ENCODE peak calls at places on chromosome 6, in ten cellular contexts. K, J, N, U, I, H, D, W, Z and L are unnamed samples.
A peak's percentile ranks its signal among the peaks of the same experiment; 100 is the strongest.

GRCh38 chr6:40485795-40486194 is 101.4 kb downstream of the LRFN2 start:
- DNase-seq in Z (no peak), H (no peak), J (no peak), D (no peak), W (no peak), N (no peak), K (no peak), U (no peak), I (no peak), L (no peak)

GRCh38 chr6:143603474-143603873 is 74.3 kb upstream of the PHACTR2 start:
- DNase-seq in I (no peak), Z (no peak), U (no peak), W (no peak), J (no peak), D (no peak), N (no peak), H (no peak), K (no peak), L (no peak)

GRCh38 chr6:54698974-54699373 is 147.6 kb upstream of the FAM83B start:
- DNase-seq in W (no peak), J (no peak), U (peak; percentile 26), I (no peak), Z (no peak), H (no peak), K (no peak), N (no peak), D (no peak), L (no peak)

GRCh38 chr6:19715166-19715558 is 122.0 kb upstream of the ID4 start:
- DNase-seq in J (no peak), I (no peak), K (no peak), D (no peak), Z (no peak), U (no peak), H (no peak), N (no peak), W (no peak), L (no peak)

GRCh38 chr6:14001329-14002012 is 76.7 kb downstream of the RNF182 start:
- DNase-seq in D (no peak), J (no peak), N (no peak), U (no peak), W (peak; percentile 67), I (no peak), Z (no peak), H (no peak), K (no peak), L (no peak)

GRCh38 chr6:81937296-81937937 is 184.9 kb upstream of the TENT5A start:
- DNase-seq in K (no peak), J (no peak), N (no peak), Z (no peak), D (no peak), I (no peak), U (no peak), H (no peak), W (no peak), L (no peak)

GRCh38 chr6:56521988-56522387 is 120.7 kb downstream of the DST start:
- DNase-seq in W (no peak), N (no peak), U (no peak), H (no peak), K (no peak), D (no peak), I (no peak), Z (no peak), J (no peak), L (no peak)

GRCh38 chr6:167479967-167480653 is 155.2 kb downstream of the TTLL2 start:
- DNase-seq in H (no peak), Z (no peak), J (no peak), U (no peak), D (no peak), W (no peak), K (no peak), I (no peak), N (no peak), L (no peak)

DNA sequence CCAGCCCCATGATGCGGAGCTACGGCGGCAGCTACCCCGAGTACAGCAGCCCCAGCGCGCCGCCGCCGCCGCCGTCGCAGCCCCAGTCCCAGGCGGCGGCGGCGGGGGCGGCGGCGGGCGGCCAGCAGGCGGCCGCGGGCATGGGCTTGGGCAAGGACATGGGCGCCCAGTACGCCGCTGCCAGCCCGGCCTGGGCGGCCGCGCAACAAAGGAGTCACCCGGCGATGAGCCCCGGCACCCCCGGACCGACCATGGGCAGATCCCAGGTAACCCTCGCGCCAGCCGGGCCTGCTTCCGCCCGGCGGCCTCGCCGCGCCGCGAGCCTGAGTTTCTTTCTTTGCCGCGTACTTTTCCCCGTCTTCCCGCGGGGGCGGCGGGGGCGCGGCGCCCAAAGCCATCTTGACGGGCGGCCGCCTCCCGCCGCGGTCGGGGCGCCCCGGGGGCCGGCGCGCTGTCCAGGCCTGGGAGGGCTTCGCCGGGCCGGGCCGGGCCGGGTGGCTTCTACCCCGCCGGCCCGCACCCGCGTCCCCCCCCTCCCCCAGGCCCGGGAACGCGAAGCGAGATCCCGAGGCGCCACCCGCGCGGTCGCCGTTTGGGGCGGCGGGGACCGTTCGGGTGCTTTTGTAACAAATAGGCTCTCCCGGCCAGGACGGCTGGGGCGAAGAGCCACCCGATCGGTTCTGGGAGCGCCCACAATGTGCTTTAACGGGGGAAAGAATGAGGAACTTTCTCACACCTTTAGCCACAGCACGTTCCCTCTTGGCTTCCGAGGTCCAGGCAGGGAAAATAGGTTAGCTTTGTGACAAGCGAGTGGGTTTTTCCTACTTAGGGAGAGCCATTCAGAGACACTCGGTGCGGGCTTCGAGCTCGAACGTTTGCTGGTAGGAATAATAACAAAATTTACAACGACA is 2.3 kb downstream of the ARID1B start:
- DNase-seq in Z (peak; percentile 19), J (peak; percentile 74), U (no peak), H (peak; percentile 74), D (peak; percentile 58), K (peak; percentile 94), W (no peak), N (peak; percentile 49), I (no peak), L (peak; percentile 64)
- TF ChIP-seq EP300 in Z (no peak), J (no peak), U (no peak), H (no peak), D (no peak), K (no peak), W (no peak), N (no peak), I (no peak), L (no peak)

DNA sequence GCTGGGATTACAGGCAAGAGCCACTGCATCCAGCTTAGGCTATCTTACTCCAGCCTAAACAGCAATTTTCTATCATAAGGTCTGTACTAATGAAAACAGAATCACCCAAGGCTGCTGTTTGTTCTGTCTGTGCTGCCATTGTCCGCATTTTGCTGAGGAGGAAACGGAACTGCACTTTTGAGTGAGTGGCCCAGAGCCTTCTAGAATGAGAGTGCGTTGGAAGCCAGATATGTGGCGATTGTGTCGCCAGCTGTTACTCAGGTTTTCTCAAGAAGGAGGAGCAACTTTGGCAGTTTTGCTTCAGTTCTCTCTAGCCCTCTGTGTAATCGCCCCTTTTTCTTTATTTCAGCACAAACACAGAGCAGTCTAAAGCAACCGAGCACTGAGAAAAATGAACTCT is 18.3 kb downstream of the PRDM1 start:
- DNase-seq in W (no peak), K (no peak), Z (no peak), N (no peak), D (no peak), U (no peak), H (no peak), I (peak; percentile 50), J (no peak), L (no peak)
- H3K4me1 ChIP-seq in W (peaks cover 14% of the 10 kb centered on the region), K (peaks cover 8% of the 10 kb centered on the region), Z (no peaks in the 10 kb centered on the region), N (peaks cover 9% of the 10 kb centered on the region), D (peaks cover 27% of the 10 kb centered on the region), U (peaks cover 43% of the 10 kb centered on the region), H (no peaks in the 10 kb centered on the region), I (no peaks in the 10 kb centered on the region), J (no peaks in the 10 kb centered on the region), L (peaks cover 9% of the 10 kb centered on the region)

DNA sequence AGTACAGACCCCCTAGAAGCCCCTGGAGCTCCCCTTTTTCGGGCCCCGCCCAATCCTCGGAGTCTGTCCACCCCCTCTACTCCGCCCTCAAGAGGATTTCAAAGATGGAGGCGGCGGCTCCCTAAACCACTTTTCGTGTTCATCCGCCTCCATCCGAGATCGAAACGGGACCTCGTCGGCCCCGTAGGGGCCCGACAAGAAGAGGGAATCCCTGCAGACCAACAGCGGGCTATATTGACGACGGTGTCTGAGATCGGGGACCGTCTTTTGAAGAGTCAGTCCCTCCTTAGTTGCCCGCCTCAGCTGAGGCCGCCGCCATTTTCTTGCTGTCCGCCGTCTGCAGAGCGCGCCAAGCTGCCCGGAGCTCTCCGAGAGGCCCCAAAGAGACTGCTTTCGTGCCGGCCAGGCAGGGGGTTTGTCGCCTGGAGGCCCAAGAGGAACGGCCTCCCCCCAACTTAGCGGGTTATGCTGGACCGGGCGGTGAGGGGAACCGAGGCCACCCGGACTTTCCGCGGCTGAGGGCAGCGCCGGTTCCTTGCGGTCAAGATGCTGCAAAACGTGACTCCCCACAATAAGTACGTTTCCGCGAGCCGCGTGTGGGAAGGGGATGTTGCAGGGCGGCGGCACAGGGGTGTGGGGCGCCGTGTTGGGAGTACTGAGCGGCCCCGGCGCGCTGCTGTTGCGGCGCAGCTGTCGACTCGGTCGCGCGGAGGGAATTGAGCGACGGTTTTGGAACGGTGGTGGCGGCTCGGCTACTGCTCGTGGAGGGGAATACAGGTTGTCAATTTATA is 4.2 kb downstream of the BRD2 start:
- DNase-seq in H (peak; percentile 78), D (no peak), W (peak; percentile 36), I (no peak), K (peak; percentile 87), Z (no peak), N (peak; percentile 51), U (no peak), J (no peak), L (no peak)
- TF ChIP-seq EP300 in H (no peak), D (no peak), W (no peak), I (no peak), K (no peak), Z (no peak), N (no peak), U (no peak), J (no peak), L (no peak)

GRCh38 chr6:35049346-35049745 is 91.8 kb downstream of the TCP11 start:
- DNase-seq in U (no peak), D (no peak), K (no peak), H (peak; percentile 48), Z (no peak), J (no peak), W (no peak), I (no peak), N (no peak), L (no peak)

GRCh38 chr6:35046862-35047261 is 94.3 kb downstream of the TCP11 start:
- DNase-seq in I (no peak), H (no peak), N (no peak), U (no peak), K (no peak), J (no peak), Z (no peak), W (no peak), D (no peak), L (no peak)

GRCh38 chr6:35047265-35048011 is 93.7 kb downstream of the TCP11 start:
- DNase-seq in N (peak; percentile 26), D (no peak), J (no peak), H (peak; percentile 71), Z (no peak), U (no peak), W (no peak), I (no peak), K (no peak), L (no peak)

GRCh38 chr6:35048631-35049083 is 92.5 kb downstream of the TCP11 start:
- DNase-seq in U (no peak), Z (no peak), H (peak; percentile 88), K (no peak), D (no peak), J (peak; percentile 55), N (peak; percentile 50), I (no peak), W (no peak), L (no peak)

DNA sequence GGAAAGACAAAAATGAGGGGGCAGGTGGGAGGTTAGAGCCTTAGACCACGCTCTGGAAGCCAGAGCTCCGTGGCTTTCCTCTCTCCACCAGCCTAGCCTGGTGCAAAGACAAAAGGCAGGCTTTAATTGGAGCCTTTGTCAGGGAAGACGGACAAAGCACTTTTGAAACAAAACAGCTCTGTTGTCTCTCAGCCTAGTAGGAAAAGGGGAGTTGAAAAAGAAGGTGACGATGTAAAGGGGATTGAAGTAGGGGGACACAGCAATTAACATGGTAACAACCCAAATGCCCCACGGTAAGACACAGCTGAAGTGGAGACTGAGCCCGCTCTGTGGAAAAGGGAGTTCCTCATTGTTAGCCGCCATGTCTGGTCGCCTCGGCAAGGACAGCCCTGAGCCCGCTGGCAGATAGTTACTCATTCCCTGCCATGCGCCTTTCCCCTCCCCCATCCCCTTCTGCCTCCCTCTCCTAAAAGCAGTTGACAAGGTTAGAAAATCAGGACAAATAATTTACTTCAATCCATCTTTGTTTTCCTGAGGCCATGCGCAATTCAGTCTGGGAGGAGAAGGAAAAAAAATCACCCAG is 93.0 kb downstream of the TCP11 start:
- DNase-seq in U (no peak), D (no peak), W (no peak), K (no peak), I (no peak), J (no peak), H (peak; percentile 69), N (no peak), Z (no peak), L (no peak)
- H3K4me1 ChIP-seq in U (peaks cover 3% of the 10 kb centered on the region), D (peaks cover 100% of the 10 kb centered on the region), W (no peaks in the 10 kb centered on the region), K (peaks cover 86% of the 10 kb centered on the region), I (peaks cover 100% of the 10 kb centered on the region), J (peaks cover 33% of the 10 kb centered on the region), H (peaks cover 100% of the 10 kb centered on the region), N (peaks cover 87% of the 10 kb centered on the region), Z (peaks cover 99% of the 10 kb centered on the region), L (no peaks in the 10 kb centered on the region)